ENCODE peak calls at places on chromosomes 6 and 20, in five cellular contexts. L is H1, W is GM23338, X is transverse colon, J is stomach. U is an unnamed sample.

GRCh38 chr6:29554764-29555163 is 4.8 kb downstream of the UBD start:
- DNase-seq in X (no peak), W (no peak), L (no peak), J (no peak), U (no peak)

GRCh38 chr6:137495652-137496391 is 1.6 kb upstream of the OLIG3 start:
- DNase-seq in W (peak; percentile 73), J (no peak), X (no peak), L (no peak), U (no peak)

GRCh38 chr20:49658508-49658907 is 55.2 kb downstream of the B4GALT5 start:
- DNase-seq in X (no peak), W (peak; percentile 83), L (peak; percentile 10), J (no peak), U (no peak)

GRCh38 chr6:110055387-110055735 is 77.2 kb downstream of the GPR6 start:
- DNase-seq in L (no peak), W (no peak), X (no peak), J (no peak), U (peak; percentile 69)

GRCh38 chr6:132114201-132114860 is 163.2 kb upstream of the CCN2 start:
- DNase-seq in J (no peak), L (no peak), W (no peak), X (no peak), U (no peak)

GRCh38 chr6:132648828-132649227 is 10.2 kb downstream of the TAAR1 start:
- DNase-seq in L (no peak), W (no peak), J (no peak), X (no peak), U (no peak)

GRCh38 chr6:132131777-132132176 is 180.6 kb upstream of the CCN2 start:
- DNase-seq in L (no peak), W (peak; percentile 4), X (no peak), J (no peak), U (no peak)

GRCh38 chr6:151675746-151676459 is 131.6 kb upstream of the ESR1 start:
- DNase-seq in X (peak; percentile 54), J (peak; percentile 72), L (peak; percentile 47), W (peak; percentile 85), U (no peak)

GRCh38 chr20:34798871-34799270 is 26.6 kb downstream of the NCOA6 start:
- DNase-seq in J (no peak), L (no peak), W (no peak), X (no peak), U (no peak)

GRCh38 chr6:18263561-18264337 is 581 bp downstream of the DEK start:
- DNase-seq in X (peak; percentile 74), J (peak; percentile 74), L (no peak), W (peak; percentile 64), U (no peak)

GRCh38 chr20:37902504-37903313 is at the start of gene VSTM2L:
- DNase-seq in X (peak; percentile 22), J (peak; percentile 34), W (peak; percentile 77), L (no peak), U (no peak)

GRCh38 chr20:51738877-51739447 is 29.2 kb downstream of the ATP9A start:
- DNase-seq in J (peak; percentile 65), L (no peak), X (peak; percentile 44), W (no peak), U (no peak)

GRCh38 chr6:42417641-42418112 is 34.0 kb downstream of the TRERF1 start:
- DNase-seq in J (no peak), X (no peak), L (no peak), W (no peak), U (no peak)

GRCh38 chr6:64376394-64376793 is 740.8 kb downstream of the PHF3 start:
- DNase-seq in X (no peak), W (peak; percentile 89), J (no peak), L (peak; percentile 29), U (no peak)

GRCh38 chr6:87921034-87921433 is 126.6 kb upstream of the SPACA1 start:
- DNase-seq in X (no peak), W (no peak), L (no peak), J (no peak), U (no peak)

GRCh38 chr6:15957655-15958169 is 171.2 kb upstream of the MYLIP start:
- DNase-seq in L (no peak), J (no peak), W (no peak), X (no peak), U (no peak)
- TF ChIP-seq POLR2AphosphoS5 in L (no peak), J (no peak), W (no peak), X (no peak), U (no peak)

GRCh38 chr6:32045811-32046449 is 7.7 kb downstream of the CYP21A2 start:
- DNase-seq in X (no peak), J (no peak), W (no peak), L (no peak), U (no peak)
- TF ChIP-seq POLR2AphosphoS5 in X (no peak), J (no peak), W (no peak), L (no peak), U (no peak)

GRCh38 chr6:36766649-36766945 is 69.0 kb downstream of the RAB44 start:
- DNase-seq in X (no peak), L (no peak), J (no peak), W (no peak), U (no peak)

GRCh38 chr6:36771145-36771544 is 68.1 kb downstream of the CPNE5 start:
- DNase-seq in X (no peak), L (no peak), W (no peak), J (no peak), U (no peak)

GRCh38 chr6:36769161-36769675 is 70.0 kb downstream of the CPNE5 start:
- DNase-seq in J (no peak), X (no peak), W (no peak), L (peak; percentile 19), U (no peak)

GRCh38 chr6:36772401-36772800 is 66.8 kb downstream of the CPNE5 start:
- DNase-seq in L (no peak), X (no peak), W (no peak), J (no peak), U (no peak)

GRCh38 chr6:36769676-36770499 is 69.4 kb downstream of the CPNE5 start:
- DNase-seq in L (no peak), W (no peak), J (peak; percentile 34), X (no peak), U (no peak)
- TF ChIP-seq POLR2AphosphoS5 in L (no peak), W (no peak), J (no peak), X (no peak), U (no peak)

DNA sequence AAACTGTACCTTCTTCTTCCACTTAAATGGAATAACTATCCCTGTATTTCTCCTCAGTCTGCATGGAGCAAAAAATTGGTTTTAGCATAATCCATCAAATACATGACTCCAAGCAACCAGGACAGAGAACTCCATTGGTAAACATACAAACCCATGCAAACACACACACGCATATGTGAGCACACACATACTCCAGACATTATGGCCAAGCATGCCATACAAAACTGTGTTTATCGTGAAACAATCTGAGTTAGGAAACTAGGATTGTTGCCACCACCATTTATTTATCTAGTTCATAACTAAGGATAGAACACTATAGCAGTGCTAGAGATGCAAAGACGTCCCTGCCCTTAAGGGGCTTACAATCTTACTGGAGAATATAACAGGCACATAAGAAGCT is 206.0 kb upstream of the SHLD1 start:
- DNase-seq in W (no peak), J (no peak), L (no peak), X (no peak), U (no peak)
- TF ChIP-seq POLR2AphosphoS5 in W (no peak), J (no peak), L (no peak), X (no peak), U (no peak)

GRCh38 chr6:36197739-36198221 is 1.2 kb downstream of the BRPF3 start:
- DNase-seq in J (no peak), W (peak; percentile 6), L (no peak), X (no peak), U (no peak)

GRCh38 chr6:36196880-36197548 is 470 bp downstream of the BRPF3 start:
- DNase-seq in X (peak; percentile 100), L (peak; percentile 96), J (peak; percentile 100), W (peak; percentile 100), U (peak; percentile 85)

GRCh38 chr6:36198986-36199385 is 2.4 kb downstream of the BRPF3 start:
- DNase-seq in W (no peak), J (no peak), X (no peak), L (no peak), U (no peak)

GRCh38 chr6:36195471-36196048 is 984 bp upstream of the BRPF3 start:
- DNase-seq in W (no peak), J (no peak), X (no peak), L (no peak), U (no peak)

GRCh38 chr6:36196049-36196879 is at the start of gene BRPF3:
- DNase-seq in X (peak; percentile 84), L (no peak), J (peak; percentile 81), W (peak; percentile 81), U (no peak)
- TF ChIP-seq POLR2AphosphoS5 in X (no peak), L (peak; percentile 66), J (peak; percentile 37), W (no peak), U (no peak)

GRCh38 chr6:27726620-27727023 is 185.6 kb downstream of the OR2B2 start:
- DNase-seq in L (peak; percentile 17), J (no peak), X (no peak), W (peak; percentile 73), U (no peak)

DNA sequence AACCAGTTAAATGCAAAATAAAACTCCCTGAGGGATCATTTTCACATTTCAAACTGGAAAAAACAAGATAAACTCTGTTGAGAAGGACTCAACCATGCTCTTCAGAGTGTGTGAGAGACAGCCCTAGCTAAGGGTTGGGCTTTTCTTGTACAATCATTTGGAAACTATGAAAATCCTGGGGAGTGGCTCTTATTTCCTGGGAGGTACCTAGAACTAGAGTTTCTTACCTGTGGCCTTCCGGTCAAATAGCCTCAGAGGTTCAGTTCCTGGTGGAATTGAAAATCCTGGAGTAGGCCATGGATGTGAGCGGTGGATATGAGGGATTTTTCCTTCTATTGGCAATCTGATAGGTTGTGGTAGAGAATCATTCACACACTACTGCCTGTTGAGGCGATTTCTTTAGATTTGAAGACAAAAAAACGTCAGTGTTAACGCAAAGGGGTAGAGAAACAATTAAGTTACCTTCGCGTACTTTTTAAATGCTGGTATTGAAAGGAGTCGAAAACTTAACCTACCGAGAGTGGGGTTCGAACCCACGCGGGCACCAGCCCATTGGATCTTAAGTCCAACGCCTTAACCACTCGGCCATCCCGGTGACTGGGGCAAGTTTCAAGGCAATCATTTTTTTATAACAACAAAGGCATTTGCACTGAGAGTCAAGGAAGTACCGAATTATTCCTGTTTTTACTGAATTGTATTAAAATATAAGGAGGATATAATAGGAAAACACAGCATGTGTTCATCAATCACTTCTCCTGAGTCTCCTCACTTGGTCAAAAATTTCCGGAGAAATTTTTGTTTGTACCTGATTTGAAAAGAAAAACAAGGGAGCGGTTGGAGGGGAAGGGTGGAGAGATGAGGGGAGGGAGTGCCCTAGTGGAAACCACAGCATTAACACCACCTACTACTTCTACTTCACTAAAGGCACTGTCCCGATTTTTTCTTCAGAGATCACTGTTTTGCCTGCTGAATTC is 191.3 kb downstream of the OR2B2 start:
- DNase-seq in L (peak; percentile 84), J (no peak), W (peak; percentile 80), X (no peak), U (no peak)
- TF ChIP-seq POLR2AphosphoS5 in L (no peak), J (no peak), W (no peak), X (no peak), U (no peak)